ENCODE peak calls at places on chromosome 14, in seven cellular contexts. A is heart left ventricle, Y is AG04450, E is IMR-90, B is PC-9, G is stomach, F is ovary. P is an unnamed sample.
A peak's percentile ranks its signal among the peaks of the same experiment; 100 is the strongest.

GRCh38 chr14:52048641-52049204 is 20.1 kb downstream of the NID2 start:
- DNase-seq in G (no peak), F (no peak), B (no peak), Y (no peak), E (no peak), A (no peak), P (peak; percentile 52)

GRCh38 chr14:93683241-93683640 is 105.0 kb downstream of the PRIMA1 start:
- DNase-seq in Y (no peak), A (no peak), E (no peak), G (no peak), B (no peak), F (no peak), P (no peak)

GRCh38 chr14:20112321-20112720 is 1.8 kb downstream of the OR4K17 start:
- DNase-seq in F (no peak), E (no peak), Y (no peak), A (no peak), B (no peak), G (no peak), P (no peak)

GRCh38 chr14:50871914-50872732 is at the start of gene ABHD12B:
- DNase-seq in A (no peak), G (no peak), E (no peak), Y (no peak), F (peak; percentile 28), B (no peak), P (no peak)

GRCh38 chr14:56854325-56854724 is 44.0 kb upstream of the OTX2 start:
- DNase-seq in F (no peak), Y (no peak), G (no peak), E (no peak), A (no peak), B (no peak), P (no peak)

GRCh38 chr14:68703093-68703492 is 89.8 kb downstream of the ZFP36L1 start:
- DNase-seq in E (peak; percentile 81), G (no peak), A (no peak), Y (no peak), F (no peak), B (peak; percentile 33), P (no peak)

GRCh38 chr14:21652209-21652808 is 1.3 kb upstream of the OR4E2 start:
- DNase-seq in Y (no peak), B (no peak), E (no peak), F (no peak), G (no peak), A (no peak), P (no peak)

GRCh38 chr14:86153480-86153879 is 623.5 kb downstream of the FLRT2 start:
- DNase-seq in B (no peak), G (no peak), Y (no peak), A (no peak), E (no peak), F (no peak), P (no peak)

GRCh38 chr14:90587918-90588317 is 191.1 kb downstream of the CALM1 start:
- DNase-seq in B (no peak), F (no peak), E (no peak), Y (no peak), A (no peak), G (no peak), P (peak; percentile 94)

GRCh38 chr14:93033983-93034670 is 81.6 kb downstream of the ITPK1 start:
- DNase-seq in F (no peak), B (no peak), E (no peak), A (no peak), G (no peak), Y (no peak), P (no peak)

DNA sequence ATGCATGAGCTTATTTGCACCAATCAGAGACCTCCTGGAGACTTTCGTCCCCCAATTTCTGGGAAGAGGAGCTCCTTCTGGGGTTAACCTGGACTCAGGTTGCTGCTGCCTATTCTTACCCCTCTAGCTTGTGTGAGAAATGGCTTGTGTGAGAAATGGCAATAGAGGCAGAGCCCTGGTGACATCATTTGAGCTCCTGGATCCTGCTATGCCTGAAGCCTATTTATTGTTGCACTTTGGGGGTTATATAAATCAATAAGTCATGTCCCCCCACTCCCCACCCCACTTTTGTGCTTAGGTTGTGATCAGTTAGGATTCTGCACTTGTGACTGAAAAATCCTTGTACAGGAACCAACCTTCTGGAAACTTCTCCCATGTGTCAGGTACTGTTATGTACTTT is 167.2 kb downstream of the ADCK1 start:
- DNase-seq in Y (no peak), F (no peak), A (no peak), G (no peak), B (no peak), E (no peak), P (no peak)
- H3K4me3 ChIP-seq in Y (no peak overlapping the region), F (no peak overlapping the region), A (no peak overlapping the region), G (no peak overlapping the region), B (no peak overlapping the region), E (no peak overlapping the region), P (no peak overlapping the region)

DNA sequence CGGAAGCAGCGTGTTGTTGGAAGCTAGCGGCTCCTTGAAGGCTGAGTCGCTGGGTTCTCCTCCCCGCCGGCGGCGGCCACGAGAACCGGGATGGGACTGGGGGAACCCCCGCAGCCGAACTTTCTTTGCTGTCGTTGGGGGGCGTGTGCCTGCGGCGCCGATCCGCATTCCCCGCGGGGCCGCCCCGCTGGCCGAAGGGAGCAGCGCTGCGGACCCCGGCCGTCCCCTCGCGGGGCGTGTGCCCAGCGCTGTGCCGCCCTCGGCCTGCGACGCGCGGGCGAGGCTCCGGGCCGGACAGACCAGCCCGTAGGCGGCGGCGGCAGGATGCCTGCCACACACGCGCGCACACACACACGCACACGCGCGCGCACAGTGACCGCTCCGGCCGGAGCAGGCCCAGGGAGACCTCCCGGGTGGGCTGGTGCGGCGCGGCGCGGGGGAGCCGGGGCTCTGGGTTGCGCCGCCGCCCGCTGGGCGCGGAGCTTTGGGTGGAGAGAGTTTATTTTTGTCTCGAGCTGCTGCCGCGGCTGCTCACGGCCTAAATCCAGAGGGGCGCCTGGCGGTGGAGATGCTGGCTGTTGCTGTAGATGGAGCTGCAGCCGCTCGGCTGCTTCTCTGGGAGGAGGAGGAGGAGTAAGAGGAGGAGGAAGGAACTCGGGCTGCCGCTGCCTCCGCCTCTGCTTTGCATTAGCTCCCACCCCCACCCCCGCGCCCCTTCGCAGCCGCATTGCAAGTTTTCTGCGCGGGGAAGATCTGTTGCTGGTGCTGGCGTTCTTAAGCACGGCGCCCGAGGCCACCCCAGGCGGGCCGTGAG is at the start of gene SAMD4A:
- DNase-seq in F (peak; percentile 75), B (peak; percentile 81), G (peak; percentile 67), Y (peak; percentile 71), A (peak; percentile 87), E (peak; percentile 86), P (peak; percentile 82)
- TF ChIP-seq CTCF in F (no peak), B (peak; percentile 29), G (peak; percentile 13), Y (peak; percentile 46), A (peak; percentile 30), E (peak; percentile 25), P (peak; percentile 54)

GRCh38 chr14:74881425-74882102 is at the start of gene DLST:
- DNase-seq in E (peak; percentile 84), F (peak; percentile 89), B (peak; percentile 99), A (peak; percentile 94), Y (peak; percentile 66), G (peak; percentile 87), P (peak; percentile 68)
- H3K27ac ChIP-seq in E (peak within 1 kb of the TSS; percentile 89), F (peak within 1 kb of the TSS; percentile 83), B (peak within 1 kb of the TSS; percentile 17), A (peak within 1 kb of the TSS; percentile 97), Y (peak within 1 kb of the TSS; percentile 85), G (peak within 1 kb of the TSS; percentile 97), P (peak within 1 kb of the TSS; percentile 95)

DNA sequence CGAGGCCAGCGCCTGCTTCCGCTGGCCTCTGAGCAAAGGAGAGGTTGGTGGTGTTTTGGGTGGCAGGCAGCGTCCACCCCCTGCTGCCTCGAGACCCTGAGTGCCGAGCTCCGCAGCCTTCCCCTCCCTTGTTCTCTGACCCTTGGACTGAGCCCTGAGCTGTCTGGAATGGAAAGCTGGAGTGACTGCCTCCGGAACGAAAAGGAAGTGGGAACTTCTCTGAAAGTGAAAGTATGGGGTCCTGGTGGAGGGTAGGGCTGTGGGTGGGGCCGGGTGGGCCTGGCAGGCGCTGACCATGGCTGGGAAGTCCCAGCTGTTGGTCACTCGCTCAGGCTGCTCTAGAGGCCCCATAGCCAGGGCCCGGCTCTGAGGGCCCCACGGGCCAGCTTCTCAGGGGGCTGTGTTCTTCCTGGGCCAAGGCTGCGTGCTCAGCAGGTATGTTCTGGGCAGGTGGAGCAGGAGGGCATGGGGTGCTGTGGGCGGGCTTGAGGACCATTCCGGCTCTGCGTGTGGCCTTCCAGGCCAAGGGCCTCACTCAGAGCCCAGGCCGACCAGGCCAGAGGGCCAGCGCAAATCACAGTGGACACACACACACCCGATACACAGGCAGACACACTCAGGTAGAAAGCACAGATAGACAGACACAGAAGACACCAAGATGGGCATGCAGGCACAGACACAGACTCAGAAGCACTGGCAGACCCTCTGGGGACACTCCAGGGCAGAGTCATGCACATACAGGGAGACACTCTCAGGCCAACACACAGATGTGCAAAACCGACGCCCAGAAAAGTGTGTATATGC is at the start of gene EXOC3L4:
- DNase-seq in G (no peak), F (no peak), E (peak; percentile 10), B (no peak), A (peak; percentile 50), Y (no peak), P (no peak)
- H3K4me3 ChIP-seq in G (peak within 1 kb of the TSS; percentile 19), F (no peak within 1 kb of the TSS), E (no peak within 1 kb of the TSS), B (no peak within 1 kb of the TSS), A (no peak within 1 kb of the TSS), Y (no peak within 1 kb of the TSS), P (no peak within 1 kb of the TSS)

GRCh38 chr14:103509864-103510263 is 12.8 kb downstream of the CKB start:
- DNase-seq in F (no peak), Y (no peak), A (no peak), E (no peak), G (no peak), B (no peak), P (no peak)

GRCh38 chr14:103511022-103511693 is 11.5 kb downstream of the CKB start:
- DNase-seq in B (no peak), F (no peak), E (no peak), G (no peak), Y (no peak), A (peak; percentile 32), P (peak; percentile 10)

GRCh38 chr14:103508521-103508920 is 14.1 kb downstream of the CKB start:
- DNase-seq in F (no peak), Y (no peak), B (no peak), G (no peak), E (no peak), A (no peak), P (no peak)

GRCh38 chr14:103508930-103509329 is 13.7 kb downstream of the CKB start:
- DNase-seq in B (no peak), A (no peak), F (no peak), G (no peak), Y (no peak), E (no peak), P (no peak)

GRCh38 chr14:103510311-103511021 is 12.2 kb downstream of the CKB start:
- DNase-seq in G (no peak), B (no peak), Y (no peak), A (peak; percentile 35), F (no peak), E (no peak), P (no peak)
- TF ChIP-seq CTCF in G (no peak), B (no peak), Y (no peak), A (no peak), F (no peak), E (no peak), P (no peak)

P was measured in gastrocnemius medialis.